ENCODE peak calls at places on chromosomes 1 and 21, in four cellular contexts. H, B, U and D are unnamed samples.
A peak's percentile ranks its signal among the peaks of the same experiment; 100 is the strongest.

GRCh38 chr1:33696962-33697361 is 166.9 kb upstream of the HMGB4 start:
- DNase-seq in H (no peak), U (no peak), B (no peak), D (no peak)

GRCh38 chr1:204275695-204276596 is 62.2 kb upstream of the GOLT1A start:
- DNase-seq in B (no peak), U (no peak), H (no peak), D (no peak)

GRCh38 chr1:157091668-157092273 is 7.8 kb downstream of the ETV3L start:
- DNase-seq in U (no peak), B (no peak), H (no peak), D (no peak)

GRCh38 chr1:2481885-2482284 is 5.8 kb downstream of the PLCH2 start:
- DNase-seq in U (no peak), H (peak; percentile 64), B (no peak), D (no peak)

GRCh38 chr1:75342799-75343198 is 208.6 kb downstream of the LHX8 start:
- DNase-seq in H (no peak), U (no peak), B (no peak), D (no peak)

GRCh38 chr1:230772457-230773395 is 25.5 kb downstream of the CAPN9 start:
- DNase-seq in U (no peak), B (no peak), H (peak; percentile 58), D (no peak)

GRCh38 chr1:17553970-17554369 is 14.5 kb downstream of the ARHGEF10L start:
- DNase-seq in H (no peak), B (no peak), U (no peak), D (no peak)

GRCh38 chr1:204677864-204678263 is 7.7 kb downstream of the LRRN2 start:
- DNase-seq in U (no peak), B (no peak), H (no peak), D (no peak)

GRCh38 chr1:62561306-62561705 is 36.0 kb upstream of the ANGPTL3 start:
- DNase-seq in U (no peak), H (no peak), B (no peak), D (no peak)

GRCh38 chr1:179808503-179808902 is 65.4 kb downstream of the FAM163A start:
- DNase-seq in H (no peak), U (no peak), B (no peak), D (no peak)

GRCh38 chr21:38439336-38439900 is 58.9 kb downstream of the ERG start:
- DNase-seq in B (no peak), U (no peak), H (no peak), D (no peak)

GRCh38 chr1:73868824-73869223 is 329.2 kb downstream of the LRRIQ3 start:
- DNase-seq in U (no peak), H (no peak), B (no peak), D (no peak)

GRCh38 chr1:42913426-42914091 is 45.1 kb downstream of the SLC2A1 start:
- DNase-seq in B (peak; percentile 68), U (no peak), H (peak; percentile 50), D (no peak)

GRCh38 chr1:25698252-25698651 is 81.7 kb downstream of the MAN1C1 start:
- DNase-seq in B (no peak), H (no peak), U (no peak), D (no peak)

GRCh38 chr1:21586926-21587601 is 77.8 kb downstream of the ALPL start:
- DNase-seq in H (peak; percentile 47), B (peak; percentile 73), U (no peak), D (peak; percentile 30)

GRCh38 chr21:15732290-15732995 is 2.7 kb downstream of the USP25 start:
- DNase-seq in B (no peak), U (no peak), H (no peak), D (no peak)

GRCh38 chr1:196649990-196650389 is 1.9 kb upstream of the CFH start:
- DNase-seq in U (no peak), B (no peak), H (no peak), D (no peak)

GRCh38 chr1:181369416-181369815 is 113.9 kb upstream of the CACNA1E start:
- DNase-seq in U (no peak), H (no peak), B (no peak), D (no peak)

GRCh38 chr1:63922848-63923247 is 149.0 kb downstream of the ROR1 start:
- DNase-seq in B (no peak), U (no peak), H (peak; percentile 32), D (no peak)

GRCh38 chr1:216807696-216808095 is 84.5 kb upstream of the ESRRG start:
- DNase-seq in B (no peak), H (no peak), U (no peak), D (no peak)

GRCh38 chr1:87853576-87854351 is 525.1 kb downstream of the LMO4 start:
- DNase-seq in H (no peak), U (no peak), B (no peak), D (no peak)

GRCh38 chr1:246978281-246978680 is 29.6 kb downstream of the ZNF695 start:
- DNase-seq in U (no peak), H (no peak), B (no peak), D (no peak)
- H3K9me3 ChIP-seq in U (no peaks in the 10 kb centered on the region), H (peaks cover 3% of the 10 kb centered on the region), B (no peaks in the 10 kb centered on the region), D (peaks cover 57% of the 10 kb centered on the region)

DNA sequence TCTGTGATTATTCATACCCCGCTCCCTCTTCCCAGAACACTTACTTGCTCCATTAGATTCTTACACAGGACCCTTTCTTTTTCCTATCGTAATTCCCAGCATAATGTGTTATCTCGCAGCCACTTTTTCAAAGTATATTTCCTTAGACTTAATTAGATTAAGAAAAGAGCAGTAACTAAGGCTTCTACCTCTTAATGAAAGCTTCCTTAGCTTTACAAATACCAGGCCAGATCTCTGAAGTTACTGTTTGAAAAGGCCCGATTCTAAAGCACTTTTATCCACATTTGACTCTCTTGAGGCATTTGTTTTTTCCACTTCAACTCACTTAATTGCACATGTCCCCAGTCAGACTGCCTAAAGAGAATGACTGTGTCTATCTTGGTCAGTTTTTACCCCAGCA is 1264.3 kb upstream of the ADGRL2 start:
- DNase-seq in U (no peak), B (no peak), H (no peak), D (no peak)
- H3K9me3 ChIP-seq in U (no peaks in the 10 kb centered on the region), B (no peaks in the 10 kb centered on the region), H (no peaks in the 10 kb centered on the region), D (no peaks in the 10 kb centered on the region)

GRCh38 chr1:178633068-178633467 is 92.0 kb upstream of the RALGPS2 start:
- DNase-seq in U (no peak), B (no peak), H (no peak), D (no peak)
- H3K9me3 ChIP-seq in U (no peaks in the 10 kb centered on the region), B (no peaks in the 10 kb centered on the region), H (no peaks in the 10 kb centered on the region), D (no peaks in the 10 kb centered on the region)

GRCh38 chr1:218492840-218493239 is 147.7 kb downstream of the TGFB2 start:
- DNase-seq in U (no peak), H (no peak), B (no peak), D (no peak)

GRCh38 chr1:218485241-218485928 is 140.2 kb downstream of the TGFB2 start:
- DNase-seq in B (no peak), H (no peak), U (no peak), D (no peak)

GRCh38 chr1:218488986-218489385 is 143.8 kb downstream of the TGFB2 start:
- DNase-seq in U (no peak), B (no peak), H (no peak), D (peak; percentile 21)

GRCh38 chr1:218486108-218486507 is 141.0 kb downstream of the TGFB2 start:
- DNase-seq in H (no peak), B (no peak), U (no peak), D (no peak)

GRCh38 chr1:218488531-218488930 is 143.4 kb downstream of the TGFB2 start:
- DNase-seq in U (no peak), B (no peak), H (no peak), D (no peak)
- H3K9me3 ChIP-seq in U (no peaks in the 10 kb centered on the region), B (no peaks in the 10 kb centered on the region), H (no peaks in the 10 kb centered on the region), D (no peaks in the 10 kb centered on the region)

GRCh38 chr21:26491663-26492062 is 81.4 kb downstream of the CYYR1 start:
- DNase-seq in H (no peak), U (no peak), B (no peak), D (no peak)

GRCh38 chr21:26489781-26490180 is 83.3 kb downstream of the CYYR1 start:
- DNase-seq in U (no peak), B (no peak), H (no peak), D (no peak)

GRCh38 chr21:26490771-26491170 is 82.3 kb downstream of the CYYR1 start:
- DNase-seq in H (no peak), B (no peak), U (no peak), D (no peak)

GRCh38 chr21:26487981-26488480 is 85.1 kb downstream of the CYYR1 start:
- DNase-seq in B (no peak), H (no peak), U (no peak), D (no peak)
- H3K9me3 ChIP-seq in B (no peaks in the 10 kb centered on the region), H (no peaks in the 10 kb centered on the region), U (no peaks in the 10 kb centered on the region), D (no peaks in the 10 kb centered on the region)

GRCh38 chr1:152786077-152786476 is at the start of gene LCE1E:
- DNase-seq in H (no peak), U (no peak), B (no peak), D (no peak)

GRCh38 chr1:152777510-152778137 is 2.7 kb downstream of the LCE1F start:
- DNase-seq in U (no peak), B (no peak), H (peak; percentile 47), D (no peak)

GRCh38 chr1:152783095-152783494 is 3.0 kb upstream of the LCE1E start:
- DNase-seq in B (no peak), U (no peak), H (no peak), D (no peak)
- H3K9me3 ChIP-seq in B (no peaks in the 10 kb centered on the region), U (no peaks in the 10 kb centered on the region), H (no peaks in the 10 kb centered on the region), D (no peaks in the 10 kb centered on the region)

GRCh38 chr1:248631354-248632041 is 3.4 kb downstream of the OR2T11 start:
- DNase-seq in U (no peak), H (no peak), B (no peak), D (no peak)
- H3K9me3 ChIP-seq in U (no peaks in the 10 kb centered on the region), H (no peaks in the 10 kb centered on the region), B (no peaks in the 10 kb centered on the region), D (no peaks in the 10 kb centered on the region)

DNA sequence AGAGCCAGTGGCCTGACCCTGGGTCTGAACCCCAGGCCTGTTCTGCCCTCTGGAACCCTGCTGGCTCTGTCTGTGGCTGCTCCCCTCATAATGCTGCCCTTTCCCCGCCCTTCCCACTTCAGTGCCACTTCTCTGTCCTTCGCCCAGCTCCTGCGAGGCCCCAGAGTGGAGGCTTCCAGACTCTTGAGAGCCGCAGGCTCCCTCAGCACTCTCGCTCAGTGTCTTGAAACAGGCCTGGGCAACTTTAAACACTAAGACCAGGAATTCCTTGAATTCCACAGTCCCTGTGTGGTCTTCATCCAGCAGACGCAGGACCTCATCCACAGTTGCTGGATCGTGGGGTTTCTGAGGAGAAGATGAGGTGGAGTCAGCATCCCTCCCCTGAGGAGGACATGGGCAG is 3.5 kb downstream of the CRNN start:
- DNase-seq in B (peak; percentile 53), U (no peak), H (no peak), D (peak; percentile 33)
- H3K9me3 ChIP-seq in B (no peaks in the 10 kb centered on the region), U (no peaks in the 10 kb centered on the region), H (no peaks in the 10 kb centered on the region), D (no peaks in the 10 kb centered on the region)

DNA sequence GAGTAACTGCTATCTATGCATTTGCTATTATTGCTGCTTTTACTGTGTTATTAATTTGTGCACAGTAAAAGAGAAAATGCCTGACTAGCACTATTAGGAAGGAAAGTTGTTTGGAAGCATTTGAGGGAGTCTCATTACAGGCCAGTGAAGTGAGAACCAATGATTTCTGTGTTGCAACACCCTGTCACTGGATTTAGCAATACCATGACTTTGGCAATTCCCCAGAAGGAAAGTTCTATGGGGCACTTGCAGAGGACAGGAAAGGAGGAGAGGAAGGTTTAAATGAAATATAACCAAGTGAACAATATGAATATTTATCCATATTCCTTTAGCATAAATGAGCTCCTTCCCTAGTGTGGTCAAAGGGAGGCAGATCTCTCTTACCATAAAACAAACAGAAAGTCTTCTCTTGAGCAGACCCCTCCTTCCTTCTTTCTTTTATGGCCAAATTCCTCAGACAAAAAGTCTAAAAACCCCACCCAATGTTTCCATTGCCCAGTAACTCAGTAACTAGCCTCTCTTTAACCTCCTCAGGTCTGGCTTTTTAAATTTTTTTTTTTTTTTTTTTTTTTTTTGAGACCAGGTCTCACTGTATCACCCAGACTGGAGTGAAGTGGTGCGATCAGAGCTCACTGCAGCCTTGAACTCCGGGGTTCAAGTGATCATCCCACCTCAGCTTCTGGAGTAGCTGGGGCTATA is 5.5 kb downstream of the TLR5 start:
- DNase-seq in H (no peak), B (peak; percentile 64), U (no peak), D (no peak)
- H3K9me3 ChIP-seq in H (no peaks in the 10 kb centered on the region), B (no peaks in the 10 kb centered on the region), U (no peaks in the 10 kb centered on the region), D (no peaks in the 10 kb centered on the region)